ENCODE peak calls at places on chromosomes 5 and 9, in nine cellular contexts. D, Y, K, R, W, U, L, Q and E are unnamed samples.

GRCh38 chr5:72281430-72281763 is 38.6 kb downstream of the MRPS27 start:
- DNase-seq in Q (no peak), L (no peak), R (no peak), Y (no peak), D (no peak), W (no peak), K (no peak), U (no peak), E (no peak)

GRCh38 chr9:129453734-129454133 is 167.2 kb downstream of the C9orf50 start:
- DNase-seq in Y (no peak), K (no peak), D (no peak), W (no peak), U (no peak), L (no peak), R (no peak), Q (no peak), E (no peak)

GRCh38 chr9:33233659-33234335 is 6.2 kb upstream of the SPINK4 start:
- DNase-seq in U (no peak), Y (no peak), L (peak), D (peak), Q (peak), K (no peak), R (no peak), W (peak), E (no peak)

GRCh38 chr5:6730407-6730806 is 17.2 kb downstream of the TENT4A start:
- DNase-seq in Q (no peak), Y (no peak), L (no peak), W (no peak), R (no peak), D (no peak), U (no peak), K (no peak), E (no peak)

GRCh38 chr5:94218374-94218773 is 400.0 kb downstream of the KIAA0825 start:
- DNase-seq in R (no peak), Q (no peak), L (no peak), W (peak), Y (no peak), U (no peak), K (no peak), D (peak), E (peak)

GRCh38 chr5:142748568-142749249 is 21.5 kb upstream of the ARHGAP26 start:
- DNase-seq in K (no peak), U (peak), W (peak), L (peak), R (peak), Q (no peak), D (peak), Y (no peak), E (peak)

GRCh38 chr5:136036991-136037705 is 8.4 kb downstream of the TGFBI start:
- DNase-seq in K (no peak), Y (no peak), D (peak), Q (peak), R (peak), W (peak), L (peak), U (peak), E (no peak)

GRCh38 chr9:15513335-15513734 is 2.6 kb upstream of the PSIP1 start:
- DNase-seq in R (peak), U (peak), Q (peak), W (peak), L (peak), D (peak), Y (no peak), K (no peak), E (no peak)

GRCh38 chr5:95959964-95960801 is 1.5 kb downstream of the ELL2 start:
- DNase-seq in Q (no peak), W (peak), L (peak), U (no peak), K (peak), D (peak), R (peak), Y (no peak), E (no peak)

GRCh38 chr5:140557136-140557805 is at the start of gene SRA1:
- DNase-seq in U (peak), Y (peak), Q (peak), W (peak), K (peak), R (peak), D (peak), L (peak), E (peak)

GRCh38 chr5:133219296-133219695 is 167.5 kb downstream of the HSPA4 start:
- DNase-seq in Y (no peak), R (no peak), K (no peak), D (no peak), W (no peak), L (no peak), U (no peak), Q (no peak), E (no peak)

GRCh38 chr5:151064916-151065499 is 15.8 kb downstream of the TNIP1 start:
- DNase-seq in K (no peak), W (no peak), D (no peak), R (no peak), L (no peak), Y (no peak), Q (no peak), U (no peak), E (no peak)

GRCh38 chr5:5135957-5136676 is 4.0 kb upstream of the ADAMTS16 start:
- DNase-seq in Q (no peak), D (peak), Y (no peak), R (no peak), L (no peak), W (peak), U (no peak), K (no peak), E (no peak)

GRCh38 chr5:36640949-36641348 is 34.5 kb downstream of the SLC1A3 start:
- DNase-seq in U (no peak), R (peak), L (no peak), Y (no peak), K (no peak), D (no peak), Q (no peak), W (no peak), E (no peak)

GRCh38 chr9:17291766-17292165 is 156.9 kb downstream of the CNTLN start:
- DNase-seq in U (no peak), D (peak), Q (no peak), Y (no peak), R (no peak), W (peak), K (no peak), L (no peak), E (no peak)

GRCh38 chr9:20564650-20565049 is 57.6 kb downstream of the MLLT3 start:
- DNase-seq in K (no peak), W (no peak), U (no peak), Q (no peak), Y (no peak), D (no peak), R (no peak), L (no peak), E (no peak)

GRCh38 chr5:95440825-95441224 is 49.7 kb downstream of the FAM81B start:
- DNase-seq in D (no peak), W (no peak), K (no peak), Q (no peak), Y (no peak), R (no peak), U (no peak), L (no peak), E (no peak)

GRCh38 chr5:169107316-169107715 is 193.6 kb downstream of the SLIT3 start:
- DNase-seq in W (no peak), L (no peak), Q (no peak), R (no peak), D (peak), U (no peak), K (no peak), Y (no peak), E (peak)

GRCh38 chr5:75622564-75622963 is 11.3 kb downstream of the ANKDD1B start:
- DNase-seq in K (no peak), D (no peak), Q (no peak), L (no peak), Y (no peak), R (no peak), U (no peak), W (peak), E (peak)

GRCh38 chr9:7223981-7224380 is 466.2 kb downstream of the KDM4C start:
- DNase-seq in Q (no peak), R (no peak), K (no peak), U (no peak), D (no peak), W (no peak), Y (no peak), L (no peak), E (no peak)